ENCODE peak calls at places on chromosome 1, in four cellular contexts. P, U, L and T are unnamed samples.

GRCh38 chr1:12157366-12158231 is 9.2 kb upstream of the TNFRSF1B start:
- DNase-seq in U (peak; percentile 68), P (no peak), L (no peak), T (no peak)

GRCh38 chr1:85134583-85135455 is 66.0 kb downstream of the SYDE2 start:
- DNase-seq in P (no peak), L (no peak), U (no peak), T (no peak)

GRCh38 chr1:231748744-231749143 is 122.2 kb downstream of the DISC1 start:
- DNase-seq in L (no peak), P (no peak), U (no peak), T (no peak)

GRCh38 chr1:12083766-12084165 is 20.7 kb downstream of the TNFRSF8 start:
- DNase-seq in U (no peak), P (no peak), L (no peak), T (no peak)

GRCh38 chr1:40665335-40666171 is at the start of gene RIMS3:
- DNase-seq in P (peak; percentile 60), U (peak; percentile 97), L (peak; percentile 55), T (peak; percentile 78)

GRCh38 chr1:199836430-199836829 is 191.1 kb upstream of the NR5A2 start:
- DNase-seq in P (no peak), U (no peak), L (no peak), T (no peak)

GRCh38 chr1:147541672-147542548 is 609 bp downstream of the BCL9 start:
- DNase-seq in L (no peak), U (peak; percentile 23), P (no peak), T (peak; percentile 42)

GRCh38 chr1:52263153-52263910 is 102.7 kb downstream of the CC2D1B start:
- DNase-seq in L (no peak), U (no peak), P (no peak), T (no peak)

GRCh38 chr1:10280442-10281350 is 70.3 kb downstream of the KIF1B start:
- DNase-seq in U (no peak), P (no peak), L (no peak), T (no peak)

GRCh38 chr1:203129501-203130231 is 2.1 kb downstream of the ADORA1 start:
- DNase-seq in P (no peak), L (no peak), U (no peak), T (no peak)

GRCh38 chr1:46525253-46525983 is 26.0 kb downstream of the KNCN start:
- DNase-seq in U (no peak), L (no peak), P (no peak), T (no peak)

GRCh38 chr1:212101735-212102134 is 66.2 kb downstream of the DTL start:
- DNase-seq in P (no peak), U (no peak), L (no peak), T (no peak)

GRCh38 chr1:17330856-17331255 is 22.9 kb downstream of the PADI4 start:
- DNase-seq in P (no peak), L (no peak), U (no peak), T (no peak)

GRCh38 chr1:208039536-208040332 is 128.8 kb upstream of the CD34 start:
- DNase-seq in L (no peak), P (no peak), U (no peak), T (no peak)

GRCh38 chr1:106435269-106435668 is 621.2 kb upstream of the PRMT6 start:
- DNase-seq in L (no peak), U (no peak), P (no peak), T (no peak)

GRCh38 chr1:109404838-109405237 is 7.1 kb upstream of the SORT1 start:
- DNase-seq in U (no peak), L (no peak), P (no peak), T (no peak)